ENCODE peak calls at places on chromosomes 5 and 9, in four cellular contexts. D is HEK293T, T is GM12878, C is H1. G is an unnamed sample.

GRCh38 chr5:138936225-138936967 is 61.3 kb upstream of the LRRTM2 start:
- DNase-seq in D (no peak), T (no peak), C (no peak), G (no peak)

GRCh38 chr9:98312365-98312764 is 56.9 kb upstream of the TBC1D2 start:
- DNase-seq in D (no peak), T (peak), C (no peak), G (no peak)

GRCh38 chr5:137888875-137889759 is at the start of gene PKD2L2:
- DNase-seq in D (peak), T (peak), C (peak), G (no peak)

GRCh38 chr5:38790891-38791290 is 54.9 kb upstream of the OSMR start:
- DNase-seq in D (no peak), T (no peak), C (no peak), G (no peak)

GRCh38 chr9:69174645-69175487 is 789 bp downstream of the TJP2 start:
- DNase-seq in D (peak), T (peak), C (no peak), G (no peak)

GRCh38 chr5:40134883-40135520 is 544.7 kb upstream of the PTGER4 start:
- DNase-seq in D (no peak), T (no peak), C (no peak), G (no peak)

GRCh38 chr5:9739135-9739534 is 109.0 kb upstream of the TAS2R1 start:
- DNase-seq in D (no peak), T (no peak), C (no peak), G (no peak)

GRCh38 chr5:28542968-28543367 is 1504.6 kb upstream of the CDH9 start:
- DNase-seq in D (no peak), T (no peak), C (no peak), G (no peak)

GRCh38 chr5:134135091-134135655 is 20.7 kb downstream of the TCF7 start:
- DNase-seq in D (no peak), T (no peak), C (no peak), G (no peak)

GRCh38 chr5:163705983-163706771 is 200.8 kb downstream of the MAT2B start:
- DNase-seq in D (no peak), T (no peak), C (no peak), G (no peak)

GRCh38 chr9:106799146-106799545 is 63.8 kb upstream of the ZNF462 start:
- DNase-seq in D (no peak), T (no peak), C (no peak), G (no peak)

GRCh38 chr9:20321683-20322082 is 300.6 kb downstream of the MLLT3 start:
- DNase-seq in D (no peak), T (no peak), C (no peak), G (no peak)

DNA sequence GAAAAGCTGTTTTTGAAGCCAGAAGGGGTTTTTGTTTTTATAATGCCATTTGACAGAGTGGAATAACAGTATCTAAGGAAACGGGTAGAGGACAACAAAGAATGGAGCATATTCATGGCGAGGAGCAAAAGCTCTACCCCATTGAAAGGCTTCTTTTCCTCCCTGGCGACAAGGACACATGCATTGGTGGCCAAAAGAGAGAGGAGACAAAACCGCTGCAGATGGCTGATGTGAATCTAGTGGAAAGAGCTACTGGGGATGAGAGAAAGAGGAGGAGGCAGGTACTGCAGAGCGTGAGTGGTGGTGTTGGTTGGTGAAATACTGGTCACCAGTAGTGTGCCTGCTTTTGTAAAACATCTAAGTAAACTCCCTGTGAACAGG is 485 bp downstream of the APC start:
- DNase-seq in D (peak), T (no peak), C (no peak), G (no peak)
- TF ChIP-seq SP1 in D (no peak), T (no peak), C (no peak), G (no peak)

DNA sequence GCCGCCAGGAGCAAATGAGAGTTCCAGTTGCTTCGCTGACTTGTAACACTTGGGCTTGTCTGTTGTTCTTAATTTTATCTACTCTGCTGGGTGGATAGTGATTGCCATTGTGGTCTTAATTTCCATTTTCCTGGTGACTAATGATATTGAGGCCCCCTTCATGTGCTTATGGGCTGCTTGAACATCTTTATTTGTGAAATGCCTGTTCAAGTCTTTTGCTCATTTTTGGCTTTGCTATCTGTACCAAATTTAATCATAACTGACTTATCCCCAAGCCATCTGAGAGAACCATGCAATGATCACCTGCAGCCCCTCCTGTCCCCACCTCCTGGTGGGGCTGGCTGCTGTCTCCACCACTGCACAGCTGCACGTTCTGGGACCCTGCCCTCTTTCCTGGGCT is 20.5 kb downstream of the STC2 start:
- DNase-seq in D (no peak), T (no peak), C (no peak), G (no peak)
- TF ChIP-seq SP1 in D (no peak), T (no peak), C (no peak), G (no peak)

GRCh38 chr9:89476546-89476945 is 21.4 kb downstream of the SEMA4D start:
- DNase-seq in D (no peak), T (no peak), C (no peak), G (no peak)

GRCh38 chr9:89475891-89476440 is 21.9 kb downstream of the SEMA4D start:
- DNase-seq in D (no peak), T (no peak), C (no peak), G (no peak)

GRCh38 chr9:89478821-89479668 is 18.9 kb downstream of the SEMA4D start:
- DNase-seq in D (no peak), T (no peak), C (no peak), G (no peak)

GRCh38 chr9:89477811-89478583 is 19.9 kb downstream of the SEMA4D start:
- DNase-seq in D (no peak), T (no peak), C (no peak), G (no peak)

DNA sequence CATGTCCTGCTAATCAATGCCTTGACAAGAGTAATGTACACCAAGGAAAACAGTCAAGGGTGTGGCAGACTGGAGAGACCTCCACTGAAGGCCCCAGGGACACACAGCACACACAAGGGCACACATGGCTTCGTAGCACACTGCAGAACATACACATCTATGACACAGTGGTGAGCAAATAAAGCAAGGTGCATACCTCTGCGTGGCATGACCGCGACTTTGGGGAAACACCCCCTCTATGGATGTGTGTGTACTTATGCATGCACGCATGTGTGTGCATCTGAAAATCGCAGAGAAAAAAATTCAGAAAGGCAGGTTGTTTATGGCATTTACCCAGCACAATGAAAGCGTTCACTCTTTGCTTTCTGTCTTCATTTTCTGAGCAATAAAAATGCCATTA is 20.5 kb downstream of the SEMA4D start:
- DNase-seq in D (no peak), T (no peak), C (no peak), G (no peak)
- TF ChIP-seq SP1 in D (no peak), T (no peak), C (no peak), G (no peak)

GRCh38 chr9:88722753-88723152 is 187.8 kb downstream of the NXNL2 start:
- DNase-seq in D (no peak), T (no peak), C (no peak), G (no peak)
- TF ChIP-seq SP1 in D (no peak), T (no peak), C (no peak), G (no peak)

DNA sequence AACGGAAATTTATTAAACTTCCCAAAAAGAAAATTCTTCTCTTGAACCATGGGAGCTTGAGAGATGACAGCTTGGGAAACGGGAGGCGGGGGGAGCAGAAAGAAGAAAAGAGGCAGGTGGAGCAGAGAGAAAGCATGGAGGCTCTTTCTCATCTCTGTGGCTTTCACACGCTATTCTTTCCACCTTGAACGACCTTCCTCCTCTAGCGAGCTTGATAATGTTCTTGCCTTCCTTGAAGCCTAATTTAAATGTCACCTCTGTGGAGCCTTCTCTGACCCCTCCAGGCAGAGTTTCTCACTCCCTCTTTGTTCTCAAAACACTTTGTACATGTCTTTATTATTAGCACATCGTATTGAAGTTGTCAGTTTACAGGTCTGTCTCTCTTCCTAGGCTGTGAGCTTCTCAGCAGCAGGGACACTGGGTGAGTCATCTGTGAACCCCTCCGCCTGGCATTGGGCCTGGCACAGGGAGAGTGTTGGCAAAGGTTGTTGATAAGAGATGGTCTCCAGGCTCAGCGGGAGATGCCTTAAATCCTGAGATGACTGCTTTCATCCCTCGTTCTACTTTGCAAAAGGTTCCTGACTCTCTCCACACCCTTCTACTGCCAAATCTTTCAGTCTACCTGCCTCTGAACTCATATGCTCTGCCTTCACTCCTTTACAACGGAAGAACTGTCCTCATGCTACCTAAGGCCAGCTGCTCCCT is 14.1 kb upstream of the STRBP start:
- DNase-seq in D (no peak), T (no peak), C (no peak), G (peak)
- TF ChIP-seq SP1 in D (no peak), T (no peak), C (no peak), G (no peak)

G was measured in HCT116.